ENCODE peak calls at places on chromosomes 5 and 9, in eight cellular contexts. One of them, this sample, is unnamed.

GRCh38 chr5:172410839-172411238 is 43.5 kb downstream of the SH3PXD2B start:
- DNase-seq in uterus: no peak
- DNase-seq in neuronal stem cell: no peak
- DNase-seq in aorta: no peak
- DNase-seq in Karpas-422: no peak
- DNase-seq in neural progenitor cell: no peak
- DNase-seq in stomach: no peak
- DNase-seq in body of pancreas: no peak
- DNase-seq in this sample: no peak

GRCh38 chr5:173868096-173868879 is 19.9 kb upstream of the CPEB4 start:
- DNase-seq in uterus: no peak
- DNase-seq in neuronal stem cell: no peak
- DNase-seq in aorta: no peak
- DNase-seq in Karpas-422: no peak
- DNase-seq in neural progenitor cell: no peak
- DNase-seq in stomach: peak
- DNase-seq in body of pancreas: peak
- DNase-seq in this sample: no peak

GRCh38 chr9:37283730-37284235 is 138.7 kb upstream of the GRHPR start:
- DNase-seq in uterus: no peak
- DNase-seq in neuronal stem cell: no peak
- DNase-seq in aorta: no peak
- DNase-seq in Karpas-422: peak
- DNase-seq in neural progenitor cell: peak
- DNase-seq in stomach: no peak
- DNase-seq in body of pancreas: no peak
- DNase-seq in this sample: no peak

GRCh38 chr5:107398703-107399102 is 272.0 kb downstream of the EFNA5 start:
- DNase-seq in uterus: no peak
- DNase-seq in neuronal stem cell: no peak
- DNase-seq in aorta: no peak
- DNase-seq in Karpas-422: no peak
- DNase-seq in neural progenitor cell: no peak
- DNase-seq in stomach: no peak
- DNase-seq in body of pancreas: no peak
- DNase-seq in this sample: no peak

GRCh38 chr5:135602882-135603721 is 24.3 kb upstream of the CXCL14 start:
- DNase-seq in uterus: no peak
- DNase-seq in neuronal stem cell: peak
- DNase-seq in aorta: no peak
- DNase-seq in Karpas-422: no peak
- DNase-seq in neural progenitor cell: peak
- DNase-seq in stomach: no peak
- DNase-seq in body of pancreas: no peak
- DNase-seq in this sample: no peak

GRCh38 chr5:129271309-129271708 is 176.8 kb downstream of the ISOC1 start:
- DNase-seq in uterus: no peak
- DNase-seq in neuronal stem cell: no peak
- DNase-seq in aorta: no peak
- DNase-seq in Karpas-422: peak
- DNase-seq in neural progenitor cell: peak
- DNase-seq in stomach: no peak
- DNase-seq in body of pancreas: no peak
- DNase-seq in this sample: no peak

GRCh38 chr5:78984020-78984610 is 995 bp downstream of the ARSB start:
- DNase-seq in uterus: no peak
- DNase-seq in neuronal stem cell: peak
- DNase-seq in aorta: no peak
- DNase-seq in Karpas-422: peak
- DNase-seq in neural progenitor cell: peak
- DNase-seq in stomach: no peak
- DNase-seq in body of pancreas: no peak
- DNase-seq in this sample: no peak

GRCh38 chr5:180646289-180646962 is 3.0 kb downstream of the FLT4 start:
- DNase-seq in uterus: no peak
- DNase-seq in neuronal stem cell: no peak
- DNase-seq in aorta: no peak
- DNase-seq in Karpas-422: no peak
- DNase-seq in neural progenitor cell: no peak
- DNase-seq in stomach: no peak
- DNase-seq in body of pancreas: peak
- DNase-seq in this sample: peak

GRCh38 chr5:112604741-112605390 is 132.8 kb upstream of the APC start:
- DNase-seq in uterus: no peak
- DNase-seq in neuronal stem cell: peak
- DNase-seq in aorta: no peak
- DNase-seq in Karpas-422: peak
- DNase-seq in neural progenitor cell: peak
- DNase-seq in stomach: no peak
- DNase-seq in body of pancreas: no peak
- DNase-seq in this sample: no peak

GRCh38 chr9:95514402-95514801 is 2.4 kb downstream of the PTCH1 start:
- DNase-seq in uterus: no peak
- DNase-seq in neuronal stem cell: no peak
- DNase-seq in aorta: no peak
- DNase-seq in Karpas-422: no peak
- DNase-seq in neural progenitor cell: no peak
- DNase-seq in stomach: no peak
- DNase-seq in body of pancreas: no peak
- DNase-seq in this sample: no peak

GRCh38 chr9:101443358-101443757 is 7.8 kb upstream of the ALDOB start:
- DNase-seq in uterus: no peak
- DNase-seq in neuronal stem cell: no peak
- DNase-seq in aorta: no peak
- DNase-seq in Karpas-422: no peak
- DNase-seq in neural progenitor cell: no peak
- DNase-seq in stomach: peak
- DNase-seq in body of pancreas: peak
- DNase-seq in this sample: peak

GRCh38 chr9:110555551-110555950 is 24.0 kb downstream of the SVEP1 start:
- DNase-seq in uterus: no peak
- DNase-seq in neuronal stem cell: no peak
- DNase-seq in aorta: no peak
- DNase-seq in Karpas-422: no peak
- DNase-seq in neural progenitor cell: no peak
- DNase-seq in stomach: no peak
- DNase-seq in body of pancreas: no peak
- DNase-seq in this sample: no peak

GRCh38 chr9:71704806-71705205 is 63.5 kb downstream of the CEMIP2 start:
- DNase-seq in uterus: no peak
- DNase-seq in neuronal stem cell: no peak
- DNase-seq in aorta: no peak
- DNase-seq in Karpas-422: no peak
- DNase-seq in neural progenitor cell: no peak
- DNase-seq in stomach: no peak
- DNase-seq in body of pancreas: no peak
- DNase-seq in this sample: no peak

GRCh38 chr5:175460560-175460959 is 16.6 kb upstream of the DRD1 start:
- DNase-seq in uterus: no peak
- DNase-seq in neuronal stem cell: no peak
- DNase-seq in aorta: no peak
- DNase-seq in Karpas-422: no peak
- DNase-seq in neural progenitor cell: no peak
- DNase-seq in stomach: no peak
- DNase-seq in body of pancreas: no peak
- DNase-seq in this sample: no peak

GRCh38 chr5:16291474-16291873 is 111.9 kb upstream of the MARCHF11 start:
- DNase-seq in uterus: no peak
- DNase-seq in neuronal stem cell: no peak
- DNase-seq in aorta: no peak
- DNase-seq in Karpas-422: no peak
- DNase-seq in neural progenitor cell: no peak
- DNase-seq in stomach: no peak
- DNase-seq in body of pancreas: no peak
- DNase-seq in this sample: no peak

GRCh38 chr5:65812648-65813047 is 90.6 kb downstream of the NLN start:
- DNase-seq in uterus: no peak
- DNase-seq in neuronal stem cell: no peak
- DNase-seq in aorta: no peak
- DNase-seq in Karpas-422: no peak
- DNase-seq in neural progenitor cell: no peak
- DNase-seq in stomach: peak
- DNase-seq in body of pancreas: no peak
- DNase-seq in this sample: no peak

GRCh38 chr9:21709464-21710058 is 92.9 kb upstream of the MTAP start:
- DNase-seq in uterus: no peak
- DNase-seq in neuronal stem cell: peak
- DNase-seq in aorta: no peak
- DNase-seq in Karpas-422: peak
- DNase-seq in neural progenitor cell: peak
- DNase-seq in stomach: peak
- DNase-seq in body of pancreas: peak
- DNase-seq in this sample: peak

GRCh38 chr9:8860925-8861324 is 1061.3 kb upstream of the DMAC1 start:
- DNase-seq in uterus: no peak
- DNase-seq in neuronal stem cell: no peak
- DNase-seq in aorta: no peak
- DNase-seq in Karpas-422: no peak
- DNase-seq in neural progenitor cell: no peak
- DNase-seq in stomach: no peak
- DNase-seq in body of pancreas: no peak
- DNase-seq in this sample: no peak

GRCh38 chr5:168875839-168876238 is 296.7 kb upstream of the PANK3 start:
- DNase-seq in uterus: no peak
- DNase-seq in neuronal stem cell: no peak
- DNase-seq in aorta: no peak
- DNase-seq in Karpas-422: no peak
- DNase-seq in neural progenitor cell: no peak
- DNase-seq in stomach: no peak
- DNase-seq in body of pancreas: no peak
- DNase-seq in this sample: no peak

DNA sequence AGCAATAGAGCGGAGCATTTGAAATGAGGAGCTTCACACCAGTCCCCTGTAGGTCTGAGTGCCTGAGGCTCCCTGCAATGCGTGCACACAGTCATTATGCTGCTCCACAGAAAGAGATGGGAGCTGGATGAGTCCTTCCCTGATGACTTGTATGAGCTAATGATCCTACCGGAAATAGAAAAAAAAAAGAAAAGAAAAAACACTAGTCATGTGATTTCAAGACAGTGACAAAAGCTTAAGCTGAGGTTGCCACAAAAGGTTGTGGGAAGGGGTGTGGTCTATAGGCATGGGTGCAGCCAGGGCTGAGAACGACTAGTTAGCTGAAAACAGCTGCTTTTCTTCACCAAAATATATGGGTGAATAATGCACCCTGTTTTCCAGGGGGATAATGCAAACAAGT is 300.6 kb downstream of the MLLT3 start:
- DNase-seq in uterus: no peak
- DNase-seq in neuronal stem cell: no peak
- DNase-seq in aorta: no peak
- DNase-seq in Karpas-422: no peak
- DNase-seq in neural progenitor cell: no peak
- DNase-seq in stomach: no peak
- DNase-seq in body of pancreas: no peak
- DNase-seq in this sample: no peak
- H3K27ac ChIP-seq in uterus: peak
- H3K27ac ChIP-seq in neuronal stem cell: no peak
- H3K27ac ChIP-seq in aorta: no peak
- H3K27ac ChIP-seq in Karpas-422: no peak
- H3K27ac ChIP-seq in neural progenitor cell: no peak
- H3K27ac ChIP-seq in stomach: no peak
- H3K27ac ChIP-seq in body of pancreas: no peak
- H3K27ac ChIP-seq in this sample: no peak

DNA sequence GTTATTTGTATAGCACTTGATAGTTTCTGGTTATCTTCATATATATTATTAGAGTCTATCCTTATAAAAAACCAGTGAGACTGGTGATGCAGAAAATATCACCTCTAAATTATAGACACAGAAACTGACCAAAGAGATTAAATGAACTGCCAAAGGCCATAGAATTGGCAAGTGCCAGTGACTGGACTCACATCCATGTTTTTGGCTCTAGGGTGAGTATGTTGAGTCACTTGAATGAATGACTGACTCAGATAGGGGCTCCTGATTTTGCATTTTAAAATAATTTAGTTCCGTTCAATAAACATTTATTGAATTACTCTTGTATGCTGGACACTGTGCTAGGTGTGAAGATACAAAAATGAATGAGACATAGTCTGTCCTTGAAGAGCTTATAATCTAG is 70.7 kb downstream of the NR2F1 start:
- DNase-seq in uterus: no peak
- DNase-seq in neuronal stem cell: no peak
- DNase-seq in aorta: no peak
- DNase-seq in Karpas-422: no peak
- DNase-seq in neural progenitor cell: no peak
- DNase-seq in stomach: no peak
- DNase-seq in body of pancreas: no peak
- DNase-seq in this sample: no peak
- H3K4me3 ChIP-seq in uterus: no peak
- H3K4me3 ChIP-seq in neuronal stem cell: no peak
- H3K4me3 ChIP-seq in aorta: no peak
- H3K4me3 ChIP-seq in Karpas-422: no peak
- H3K4me3 ChIP-seq in neural progenitor cell: no peak
- H3K4me3 ChIP-seq in stomach: no peak
- H3K4me3 ChIP-seq in body of pancreas: no peak
- H3K4me3 ChIP-seq in this sample: no peak

GRCh38 chr5:108974594-108974993 is 226.9 kb downstream of the FER start:
- DNase-seq in uterus: no peak
- DNase-seq in neuronal stem cell: no peak
- DNase-seq in aorta: no peak
- DNase-seq in Karpas-422: no peak
- DNase-seq in neural progenitor cell: no peak
- DNase-seq in stomach: no peak
- DNase-seq in body of pancreas: no peak
- DNase-seq in this sample: no peak
- H3K27ac ChIP-seq in uterus: no peak
- H3K27ac ChIP-seq in neuronal stem cell: no peak
- H3K27ac ChIP-seq in aorta: no peak
- H3K27ac ChIP-seq in Karpas-422: no peak
- H3K27ac ChIP-seq in neural progenitor cell: no peak
- H3K27ac ChIP-seq in stomach: no peak
- H3K27ac ChIP-seq in body of pancreas: no peak
- H3K27ac ChIP-seq in this sample: no peak

GRCh38 chr9:124001445-124001799 is 10.1 kb upstream of the LHX2 start:
- DNase-seq in uterus: no peak
- DNase-seq in neuronal stem cell: no peak
- DNase-seq in aorta: no peak
- DNase-seq in Karpas-422: no peak
- DNase-seq in neural progenitor cell: no peak
- DNase-seq in stomach: no peak
- DNase-seq in body of pancreas: no peak
- DNase-seq in this sample: no peak
- H3K4me3 ChIP-seq in uterus: no peak
- H3K4me3 ChIP-seq in neuronal stem cell: peak
- H3K4me3 ChIP-seq in aorta: no peak
- H3K4me3 ChIP-seq in Karpas-422: no peak
- H3K4me3 ChIP-seq in neural progenitor cell: peak
- H3K4me3 ChIP-seq in stomach: no peak
- H3K4me3 ChIP-seq in body of pancreas: no peak
- H3K4me3 ChIP-seq in this sample: no peak

This sample was measured in dorsolateral prefrontal cortex.